ENCODE peak calls at places on chromosome 12, in seven cellular contexts. Z is endothelial cell of umbilical vein, K is HepG2, S is SK-N-SH, G is astrocyte, A is H9, M is fibroblast of lung. Y is an unnamed sample.
A peak's percentile ranks its signal among the peaks of the same experiment; 100 is the strongest.

GRCh38 chr12:116135209-116135930 is 142.1 kb downstream of the MED13L start:
- DNase-seq in Z (peak; percentile 87), K (peak; percentile 28), S (peak; percentile 44), G (peak; percentile 73), A (no peak), M (peak; percentile 67), Y (no peak)

GRCh38 chr12:12823308-12823707 is 10.2 kb downstream of the DDX47 start:
- DNase-seq in Z (peak; percentile 80), K (no peak), S (no peak), G (peak; percentile 95), A (no peak), M (no peak), Y (no peak)

GRCh38 chr12:62841841-62842240 is 93.1 kb downstream of the PPM1H start:
- DNase-seq in Z (peak; percentile 69), K (no peak), S (no peak), G (no peak), A (no peak), M (no peak), Y (no peak)

GRCh38 chr12:107014050-107014449 is 27.1 kb upstream of the MTERF2 start:
- DNase-seq in Z (no peak), K (peak; percentile 40), S (no peak), G (no peak), A (peak; percentile 38), M (no peak), Y (peak; percentile 44)

GRCh38 chr12:54279632-54280400 is at the start of gene CBX5:
- DNase-seq in Z (peak; percentile 100), K (peak; percentile 99), S (peak; percentile 92), G (peak; percentile 100), A (peak; percentile 100), M (peak; percentile 100), Y (peak; percentile 100)

GRCh38 chr12:16685107-16685506 is 79.1 kb upstream of the LMO3 start:
- DNase-seq in Z (no peak), K (no peak), S (no peak), G (no peak), A (no peak), M (peak; percentile 1), Y (no peak)

GRCh38 chr12:86623267-86623666 is 367.1 kb upstream of the MGAT4C start:
- DNase-seq in Z (no peak), K (no peak), S (no peak), G (peak; percentile 3), A (no peak), M (peak; percentile 19), Y (no peak)

GRCh38 chr12:11917501-11917900 is 153.2 kb upstream of the BCL2L14 start:
- DNase-seq in Z (no peak), K (no peak), S (no peak), G (no peak), A (no peak), M (no peak), Y (no peak)

GRCh38 chr12:3218150-3218845 is 141.1 kb downstream of the TSPAN9 start:
- DNase-seq in Z (peak; percentile 88), K (no peak), S (peak; percentile 87), G (peak; percentile 67), A (no peak), M (peak; percentile 79), Y (peak; percentile 70)

GRCh38 chr12:11773889-11774677 is 124.6 kb downstream of the ETV6 start:
- DNase-seq in Z (no peak), K (no peak), S (no peak), G (no peak), A (no peak), M (no peak), Y (no peak)

GRCh38 chr12:38720661-38721060 is 184.7 kb downstream of the CPNE8 start:
- DNase-seq in Z (no peak), K (no peak), S (no peak), G (no peak), A (no peak), M (no peak), Y (no peak)

GRCh38 chr12:45464699-45465098 is 248.8 kb downstream of the ANO6 start:
- DNase-seq in Z (no peak), K (no peak), S (peak; percentile 62), G (no peak), A (peak; percentile 42), M (no peak), Y (no peak)

GRCh38 chr12:91778938-91779400 is 366.7 kb downstream of the BTG1 start:
- DNase-seq in Z (peak; percentile 55), K (peak; percentile 29), S (no peak), G (peak; percentile 91), A (no peak), M (peak; percentile 83), Y (peak; percentile 85)

GRCh38 chr12:9327307-9327706 is 119.1 kb upstream of the PZP start:
- DNase-seq in Z (no peak), K (no peak), S (no peak), G (no peak), A (no peak), M (no peak), Y (no peak)

GRCh38 chr12:42758806-42759205 is 169.3 kb upstream of the PRICKLE1 start:
- DNase-seq in Z (no peak), K (no peak), S (no peak), G (peak; percentile 16), A (no peak), M (no peak), Y (no peak)

GRCh38 chr12:252634-253033 is 10.0 kb downstream of the SLC6A13 start:
- DNase-seq in Z (no peak), K (peak; percentile 18), S (no peak), G (no peak), A (no peak), M (no peak), Y (peak; percentile 48)

GRCh38 chr12:1875608-1876007 is 42.8 kb downstream of the CACNA2D4 start:
- DNase-seq in Z (no peak), K (no peak), S (no peak), G (no peak), A (peak; percentile 18), M (no peak), Y (peak; percentile 0)

GRCh38 chr12:108616941-108617858 is 16.5 kb downstream of the SELPLG start:
- DNase-seq in Z (no peak), K (no peak), S (no peak), G (peak; percentile 26), A (no peak), M (no peak), Y (no peak)

GRCh38 chr12:109961201-109961600 is 35.0 kb downstream of the GIT2 start:
- DNase-seq in Z (no peak), K (no peak), S (no peak), G (peak; percentile 82), A (no peak), M (no peak), Y (no peak)

GRCh38 chr12:108914031-108914630 is 34.2 kb downstream of the DAO start:
- DNase-seq in Z (no peak), K (no peak), S (no peak), G (peak; percentile 3), A (no peak), M (peak; percentile 22), Y (no peak)

GRCh38 chr12:131254374-131254773 is 300.7 kb downstream of the ADGRD1 start:
- DNase-seq in Z (no peak), K (no peak), S (no peak), G (no peak), A (no peak), M (no peak), Y (no peak)

GRCh38 chr12:104026841-104027599 is 23.0 kb downstream of the GLT8D2 start:
- DNase-seq in Z (no peak), K (no peak), S (no peak), G (no peak), A (no peak), M (no peak), Y (no peak)

GRCh38 chr12:38332814-38333213 is 16.2 kb downstream of the ALG10B start:
- DNase-seq in Z (no peak), K (no peak), S (no peak), G (no peak), A (no peak), M (no peak), Y (no peak)

GRCh38 chr12:16603916-16604575 is 1.9 kb downstream of the LMO3 start:
- DNase-seq in Z (no peak), K (no peak), S (peak; percentile 52), G (no peak), A (no peak), M (peak; percentile 18), Y (no peak)

GRCh38 chr12:8038659-8039114 is 6.2 kb downstream of the FOXJ2 start:
- DNase-seq in Z (peak; percentile 32), K (no peak), S (peak; percentile 72), G (peak; percentile 62), A (peak; percentile 89), M (peak; percentile 51), Y (peak; percentile 81)

GRCh38 chr12:91181053-91181452 is 1.6 kb downstream of the DCN start:
- DNase-seq in Z (peak; percentile 27), K (no peak), S (no peak), G (peak; percentile 8), A (no peak), M (peak; percentile 72), Y (no peak)

GRCh38 chr12:50215033-50215432 is 47.9 kb upstream of the CERS5 start:
- DNase-seq in Z (no peak), K (no peak), S (no peak), G (peak; percentile 70), A (no peak), M (peak; percentile 57), Y (no peak)

GRCh38 chr12:125776212-125776611 is 711.0 kb downstream of the AACS start:
- DNase-seq in Z (no peak), K (no peak), S (no peak), G (no peak), A (no peak), M (no peak), Y (no peak)

GRCh38 chr12:125772403-125772802 is 707.2 kb downstream of the AACS start:
- DNase-seq in Z (no peak), K (no peak), S (no peak), G (no peak), A (no peak), M (no peak), Y (no peak)

GRCh38 chr12:125775507-125775906 is 710.3 kb downstream of the AACS start:
- DNase-seq in Z (no peak), K (no peak), S (no peak), G (no peak), A (no peak), M (no peak), Y (no peak)

GRCh38 chr12:125773033-125773432 is 707.8 kb downstream of the AACS start:
- DNase-seq in Z (no peak), K (peak; percentile 27), S (peak; percentile 52), G (no peak), A (peak; percentile 88), M (no peak), Y (peak; percentile 14)
- TF ChIP-seq CTCF in Z (no peak), K (peak; percentile 51), S (no peak), G (peak; percentile 15), A (peak; percentile 79), M (no peak), Y (peak; percentile 14)

GRCh38 chr12:132292328-132293319 is 36.8 kb downstream of the GALNT9 start:
- DNase-seq in Z (no peak), K (no peak), S (no peak), G (no peak), A (no peak), M (no peak), Y (no peak)
- H3K27me3 ChIP-seq in Z (no peaks in the 10 kb centered on the region), K (peaks cover 1% of the 10 kb centered on the region), S (peaks cover 72% of the 10 kb centered on the region), G (no peaks in the 10 kb centered on the region), A (peaks cover 12% of the 10 kb centered on the region), M (no peaks in the 10 kb centered on the region), Y (peaks cover 46% of the 10 kb centered on the region)

GRCh38 chr12:111443586-111443985 is 37.9 kb downstream of the SH2B3 start:
- DNase-seq in Z (no peak), K (no peak), S (no peak), G (no peak), A (no peak), M (no peak), Y (no peak)
- H3K79me2 ChIP-seq in Z (peaks cover 83% of the 10 kb centered on the region), K (no peaks in the 10 kb centered on the region), S (peaks cover 74% of the 10 kb centered on the region), G (peaks cover 87% of the 10 kb centered on the region), A (no peaks in the 10 kb centered on the region), M (peaks cover 78% of the 10 kb centered on the region), Y (no peaks in the 10 kb centered on the region)

GRCh38 chr12:123045678-123046077 is 65.2 kb downstream of the ARL6IP4 start:
- DNase-seq in Z (no peak), K (no peak), S (no peak), G (no peak), A (no peak), M (no peak), Y (no peak)
- TF ChIP-seq CTCF in Z (no peak), K (no peak), S (no peak), G (no peak), A (no peak), M (no peak), Y (no peak)

Y was measured in hepatocyte.